ENCODE peak calls at places on chromosomes 1 and 21, in six cellular contexts. One of them, this sample, is unnamed.

GRCh38 chr1:230867119-230867902 is 1.0 kb downstream of the C1orf198 start:
- DNase-seq in body of pancreas: no peak
- DNase-seq in cardiac muscle cell: no peak
- DNase-seq in neural progenitor cell: no peak
- DNase-seq in prostate gland: no peak
- DNase-seq in heart left ventricle: no peak
- DNase-seq in this sample: no peak

GRCh38 chr1:202018476-202019234 is 8.3 kb downstream of the ELF3 start:
- DNase-seq in body of pancreas: peak; percentile 97
- DNase-seq in cardiac muscle cell: no peak
- DNase-seq in neural progenitor cell: no peak
- DNase-seq in prostate gland: peak; percentile 92
- DNase-seq in heart left ventricle: no peak
- DNase-seq in this sample: peak; percentile 82

GRCh38 chr21:24514081-24514733 is 1093.1 kb downstream of the MRPL39 start:
- DNase-seq in body of pancreas: no peak
- DNase-seq in cardiac muscle cell: no peak
- DNase-seq in neural progenitor cell: no peak
- DNase-seq in prostate gland: no peak
- DNase-seq in heart left ventricle: no peak
- DNase-seq in this sample: no peak

GRCh38 chr1:65952692-65953091 is 160.0 kb downstream of the PDE4B start:
- DNase-seq in body of pancreas: no peak
- DNase-seq in cardiac muscle cell: peak; percentile 21
- DNase-seq in neural progenitor cell: no peak
- DNase-seq in prostate gland: no peak
- DNase-seq in heart left ventricle: no peak
- DNase-seq in this sample: no peak

GRCh38 chr21:46435786-46436227 is 22.9 kb upstream of the DIP2A start:
- DNase-seq in body of pancreas: no peak
- DNase-seq in cardiac muscle cell: no peak
- DNase-seq in neural progenitor cell: no peak
- DNase-seq in prostate gland: no peak
- DNase-seq in heart left ventricle: peak; percentile 53
- DNase-seq in this sample: no peak

GRCh38 chr1:65059930-65060538 is 88.0 kb upstream of the AK4 start:
- DNase-seq in body of pancreas: no peak
- DNase-seq in cardiac muscle cell: peak; percentile 66
- DNase-seq in neural progenitor cell: peak; percentile 7
- DNase-seq in prostate gland: no peak
- DNase-seq in heart left ventricle: no peak
- DNase-seq in this sample: no peak

GRCh38 chr1:164510435-164510834 is 48.5 kb upstream of the PBX1 start:
- DNase-seq in body of pancreas: no peak
- DNase-seq in cardiac muscle cell: peak; percentile 63
- DNase-seq in neural progenitor cell: no peak
- DNase-seq in prostate gland: no peak
- DNase-seq in heart left ventricle: no peak
- DNase-seq in this sample: no peak

GRCh38 chr1:83102630-83103071 is 896.3 kb downstream of the TTLL7 start:
- DNase-seq in body of pancreas: no peak
- DNase-seq in cardiac muscle cell: no peak
- DNase-seq in neural progenitor cell: no peak
- DNase-seq in prostate gland: no peak
- DNase-seq in heart left ventricle: no peak
- DNase-seq in this sample: no peak

GRCh38 chr1:156705321-156705917 is at the start of gene CRABP2:
- DNase-seq in body of pancreas: peak; percentile 39
- DNase-seq in cardiac muscle cell: peak; percentile 53
- DNase-seq in neural progenitor cell: peak; percentile 83
- DNase-seq in prostate gland: no peak
- DNase-seq in heart left ventricle: peak; percentile 61
- DNase-seq in this sample: no peak

GRCh38 chr1:77794550-77794949 is 15.1 kb downstream of the MIGA1 start:
- DNase-seq in body of pancreas: no peak
- DNase-seq in cardiac muscle cell: no peak
- DNase-seq in neural progenitor cell: no peak
- DNase-seq in prostate gland: no peak
- DNase-seq in heart left ventricle: no peak
- DNase-seq in this sample: no peak

GRCh38 chr21:41888749-41889376 is 9.7 kb upstream of the PRDM15 start:
- DNase-seq in body of pancreas: peak; percentile 44
- DNase-seq in cardiac muscle cell: no peak
- DNase-seq in neural progenitor cell: no peak
- DNase-seq in prostate gland: no peak
- DNase-seq in heart left ventricle: no peak
- DNase-seq in this sample: no peak

GRCh38 chr1:1779691-1780597 is 1.7 kb upstream of the NADK start:
- DNase-seq in body of pancreas: peak; percentile 54
- DNase-seq in cardiac muscle cell: peak; percentile 81
- DNase-seq in neural progenitor cell: peak; percentile 25
- DNase-seq in prostate gland: no peak
- DNase-seq in heart left ventricle: peak; percentile 63
- DNase-seq in this sample: peak; percentile 76

DNA sequence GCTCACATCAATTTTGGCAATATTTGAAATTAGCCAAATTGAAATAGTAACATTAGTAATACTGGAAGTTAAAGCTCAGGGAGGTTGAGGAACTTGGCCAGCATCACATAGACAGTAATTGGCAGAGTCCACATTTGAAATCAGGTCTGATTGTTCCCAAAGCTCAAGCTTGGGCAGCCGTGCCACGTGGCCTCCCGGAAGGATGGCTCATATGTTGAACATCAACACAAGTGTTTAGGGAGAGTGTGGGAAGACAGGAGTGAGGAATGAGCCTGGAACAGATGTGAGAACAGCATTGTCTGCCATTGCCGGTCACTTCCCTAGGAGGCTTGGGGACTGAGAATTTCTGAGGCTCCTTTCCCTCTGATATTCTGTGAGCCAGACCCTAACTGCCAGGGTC is 40.2 kb upstream of the RBM15 start:
- DNase-seq in body of pancreas: no peak
- DNase-seq in cardiac muscle cell: no peak
- DNase-seq in neural progenitor cell: no peak
- DNase-seq in prostate gland: no peak
- DNase-seq in heart left ventricle: no peak
- DNase-seq in this sample: no peak
- H3K4me1 ChIP-seq in body of pancreas: no peaks in the 10 kb centered on the region
- H3K4me1 ChIP-seq in cardiac muscle cell: no peaks in the 10 kb centered on the region
- H3K4me1 ChIP-seq in neural progenitor cell: no peaks in the 10 kb centered on the region
- H3K4me1 ChIP-seq in prostate gland: no peaks in the 10 kb centered on the region
- H3K4me1 ChIP-seq in heart left ventricle: no peaks in the 10 kb centered on the region
- H3K4me1 ChIP-seq in this sample: no peaks in the 10 kb centered on the region

GRCh38 chr1:19644761-19645543 is 841 bp downstream of the NBL1 start:
- DNase-seq in body of pancreas: no peak
- DNase-seq in cardiac muscle cell: no peak
- DNase-seq in neural progenitor cell: peak; percentile 71
- DNase-seq in prostate gland: peak; percentile 36
- DNase-seq in heart left ventricle: no peak
- DNase-seq in this sample: no peak

GRCh38 chr1:19646366-19646765 is 2.3 kb downstream of the NBL1 start:
- DNase-seq in body of pancreas: no peak
- DNase-seq in cardiac muscle cell: no peak
- DNase-seq in neural progenitor cell: no peak
- DNase-seq in prostate gland: peak; percentile 70
- DNase-seq in heart left ventricle: no peak
- DNase-seq in this sample: no peak

GRCh38 chr1:19644422-19644760 is 280 bp downstream of the NBL1 start:
- DNase-seq in body of pancreas: no peak
- DNase-seq in cardiac muscle cell: no peak
- DNase-seq in neural progenitor cell: peak; percentile 53
- DNase-seq in prostate gland: no peak
- DNase-seq in heart left ventricle: no peak
- DNase-seq in this sample: no peak

GRCh38 chr1:19646771-19647319 is 2.7 kb downstream of the NBL1 start:
- DNase-seq in body of pancreas: no peak
- DNase-seq in cardiac muscle cell: no peak
- DNase-seq in neural progenitor cell: no peak
- DNase-seq in prostate gland: no peak
- DNase-seq in heart left ventricle: no peak
- DNase-seq in this sample: no peak

GRCh38 chr1:19645544-19646252 is 1.6 kb downstream of the NBL1 start:
- DNase-seq in body of pancreas: no peak
- DNase-seq in cardiac muscle cell: no peak
- DNase-seq in neural progenitor cell: peak; percentile 36
- DNase-seq in prostate gland: no peak
- DNase-seq in heart left ventricle: no peak
- DNase-seq in this sample: no peak
- H3K4me1 ChIP-seq in body of pancreas: peaks cover 19% of the 10 kb centered on the region
- H3K4me1 ChIP-seq in cardiac muscle cell: no peaks in the 10 kb centered on the region
- H3K4me1 ChIP-seq in neural progenitor cell: peaks cover 24% of the 10 kb centered on the region
- H3K4me1 ChIP-seq in prostate gland: peaks cover 17% of the 10 kb centered on the region
- H3K4me1 ChIP-seq in heart left ventricle: peaks cover 31% of the 10 kb centered on the region
- H3K4me1 ChIP-seq in this sample: no peaks in the 10 kb centered on the region

GRCh38 chr1:159952932-159953331 is 1.1 kb downstream of the SLAMF9 start:
- DNase-seq in body of pancreas: no peak
- DNase-seq in cardiac muscle cell: no peak
- DNase-seq in neural progenitor cell: no peak
- DNase-seq in prostate gland: no peak
- DNase-seq in heart left ventricle: no peak
- DNase-seq in this sample: no peak
- H3K4me1 ChIP-seq in body of pancreas: peaks cover 8% of the 10 kb centered on the region
- H3K4me1 ChIP-seq in cardiac muscle cell: no peaks in the 10 kb centered on the region
- H3K4me1 ChIP-seq in neural progenitor cell: no peaks in the 10 kb centered on the region
- H3K4me1 ChIP-seq in prostate gland: peaks cover 10% of the 10 kb centered on the region
- H3K4me1 ChIP-seq in heart left ventricle: no peaks in the 10 kb centered on the region
- H3K4me1 ChIP-seq in this sample: no peaks in the 10 kb centered on the region

GRCh38 chr1:54289939-54290233 is 89.9 kb downstream of the MRPL37 start:
- DNase-seq in body of pancreas: no peak
- DNase-seq in cardiac muscle cell: no peak
- DNase-seq in neural progenitor cell: no peak
- DNase-seq in prostate gland: no peak
- DNase-seq in heart left ventricle: no peak
- DNase-seq in this sample: no peak

GRCh38 chr1:54290443-54291184 is 90.6 kb downstream of the MRPL37 start:
- DNase-seq in body of pancreas: peak; percentile 39
- DNase-seq in cardiac muscle cell: peak; percentile 38
- DNase-seq in neural progenitor cell: no peak
- DNase-seq in prostate gland: peak; percentile 63
- DNase-seq in heart left ventricle: no peak
- DNase-seq in this sample: no peak

GRCh38 chr1:54294846-54295245 is 94.9 kb downstream of the MRPL37 start:
- DNase-seq in body of pancreas: no peak
- DNase-seq in cardiac muscle cell: no peak
- DNase-seq in neural progenitor cell: no peak
- DNase-seq in prostate gland: no peak
- DNase-seq in heart left ventricle: no peak
- DNase-seq in this sample: no peak

GRCh38 chr1:54291276-54292014 is 91.5 kb downstream of the MRPL37 start:
- DNase-seq in body of pancreas: no peak
- DNase-seq in cardiac muscle cell: no peak
- DNase-seq in neural progenitor cell: no peak
- DNase-seq in prostate gland: no peak
- DNase-seq in heart left ventricle: no peak
- DNase-seq in this sample: no peak

DNA sequence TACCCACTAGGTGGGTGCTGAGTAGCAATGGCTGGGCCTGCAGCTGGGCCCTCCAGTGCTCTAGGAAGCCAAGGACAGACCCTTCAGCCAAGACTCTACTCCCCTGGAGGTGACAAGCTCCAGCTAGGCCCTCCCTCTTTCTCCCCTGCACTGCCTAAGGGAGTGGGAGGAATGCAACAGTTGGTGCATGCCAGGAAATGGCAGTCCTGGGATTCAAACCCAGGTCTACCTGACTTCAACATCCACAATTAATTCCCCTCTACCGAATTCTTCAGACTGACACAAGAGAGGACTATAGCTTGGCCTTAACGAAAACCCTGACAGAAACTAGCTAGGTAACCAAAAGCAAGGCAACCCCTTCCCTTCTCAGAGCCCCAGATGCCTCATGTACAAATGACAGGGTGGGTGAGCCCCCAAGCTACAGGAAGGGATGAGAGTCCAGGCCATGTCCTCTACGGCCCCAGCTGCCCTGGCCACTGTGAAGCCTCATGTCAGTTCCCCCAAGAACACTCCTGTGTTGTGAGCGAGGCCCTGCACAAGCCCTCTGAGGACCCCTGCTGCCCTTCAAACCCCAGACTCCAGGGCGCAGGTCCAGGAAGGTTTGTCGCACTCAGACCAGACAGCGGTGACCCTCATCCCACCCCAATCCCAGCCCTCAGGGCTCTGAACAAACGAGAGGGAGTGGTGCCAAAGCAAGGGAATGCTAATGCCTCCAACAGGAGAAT is 92.2 kb downstream of the MRPL37 start:
- DNase-seq in body of pancreas: no peak
- DNase-seq in cardiac muscle cell: no peak
- DNase-seq in neural progenitor cell: no peak
- DNase-seq in prostate gland: no peak
- DNase-seq in heart left ventricle: no peak
- DNase-seq in this sample: no peak
- H3K4me1 ChIP-seq in body of pancreas: peaks cover 32% of the 10 kb centered on the region
- H3K4me1 ChIP-seq in cardiac muscle cell: peaks cover 38% of the 10 kb centered on the region
- H3K4me1 ChIP-seq in neural progenitor cell: peaks cover 54% of the 10 kb centered on the region
- H3K4me1 ChIP-seq in prostate gland: peaks cover 33% of the 10 kb centered on the region
- H3K4me1 ChIP-seq in heart left ventricle: peaks cover 22% of the 10 kb centered on the region
- H3K4me1 ChIP-seq in this sample: peaks cover 8% of the 10 kb centered on the region

DNA sequence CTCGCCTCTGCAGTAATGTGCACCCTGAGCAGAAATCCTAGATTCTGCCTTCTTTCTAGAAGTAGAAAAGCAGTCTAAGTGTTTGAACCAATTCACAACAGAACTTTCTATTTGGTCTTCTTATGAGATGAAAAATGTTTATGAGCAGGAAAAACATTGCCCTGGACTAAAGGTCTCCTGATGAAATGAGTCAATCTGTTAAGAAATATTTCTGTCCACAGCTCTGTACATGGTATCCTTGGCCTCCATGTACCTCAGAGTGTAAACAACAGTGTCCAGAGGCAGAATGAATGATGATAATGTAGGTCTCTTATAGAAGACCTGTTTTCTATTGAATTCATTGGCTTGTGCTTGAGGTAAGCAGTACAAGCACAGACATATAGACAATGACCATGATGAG is 6.2 kb upstream of the APCS start:
- DNase-seq in body of pancreas: no peak
- DNase-seq in cardiac muscle cell: no peak
- DNase-seq in neural progenitor cell: no peak
- DNase-seq in prostate gland: no peak
- DNase-seq in heart left ventricle: no peak
- DNase-seq in this sample: no peak
- H3K4me1 ChIP-seq in body of pancreas: no peaks in the 10 kb centered on the region
- H3K4me1 ChIP-seq in cardiac muscle cell: no peaks in the 10 kb centered on the region
- H3K4me1 ChIP-seq in neural progenitor cell: no peaks in the 10 kb centered on the region
- H3K4me1 ChIP-seq in prostate gland: no peaks in the 10 kb centered on the region
- H3K4me1 ChIP-seq in heart left ventricle: no peaks in the 10 kb centered on the region
- H3K4me1 ChIP-seq in this sample: no peaks in the 10 kb centered on the region

This sample was measured in lung.